ENCODE peak calls at places on chromosomes 13 and 19, in ten cellular contexts. U, G, Q, Y, V, X, D, B, W and N are unnamed samples.

GRCh38 chr19:5665781-5666513 is 14.4 kb downstream of the MICOS13 start:
- DNase-seq in G (no peak), B (no peak), X (no peak), Y (no peak), D (no peak), U (no peak), Q (no peak), W (no peak), V (no peak), N (no peak)

GRCh38 chr19:32041681-32042292 is 303.6 kb upstream of the ZNF507 start:
- DNase-seq in B (no peak), V (no peak), W (peak; percentile 27), D (peak; percentile 74), Q (no peak), X (no peak), G (no peak), U (no peak), Y (peak; percentile 66), N (no peak)

GRCh38 chr19:10091892-10092641 is 6.0 kb downstream of the SHFL start:
- DNase-seq in Q (no peak), V (no peak), X (peak; percentile 34), D (no peak), Y (no peak), U (no peak), B (no peak), W (no peak), G (no peak), N (no peak)

GRCh38 chr13:45878966-45879365 is 27.4 kb upstream of the SIAH3 start:
- DNase-seq in U (no peak), W (no peak), Q (no peak), B (no peak), D (no peak), G (no peak), X (no peak), Y (no peak), V (no peak), N (no peak)

GRCh38 chr13:102648046-102648445 is 46.8 kb downstream of the METTL21C start:
- DNase-seq in Q (no peak), X (no peak), G (no peak), V (no peak), W (no peak), U (no peak), B (no peak), Y (no peak), D (no peak), N (no peak)

GRCh38 chr19:2064788-2065524 is 13.9 kb upstream of the MKNK2 start:
- DNase-seq in V (no peak), Q (no peak), X (peak; percentile 95), U (no peak), W (no peak), G (no peak), B (no peak), D (no peak), Y (no peak), N (no peak)

GRCh38 chr19:36916991-36917390 is 859 bp downstream of the ZNF568 start:
- DNase-seq in U (no peak), W (no peak), G (no peak), D (no peak), X (no peak), Q (no peak), Y (no peak), B (no peak), V (peak; percentile 1), N (no peak)

GRCh38 chr13:91346848-91347211 is 657 bp upstream of the MIR17HG start:
- DNase-seq in G (peak; percentile 12), D (no peak), U (no peak), B (no peak), W (no peak), Q (peak; percentile 55), V (no peak), X (no peak), Y (peak; percentile 41), N (no peak)

GRCh38 chr13:28412981-28413380 is 81.9 kb downstream of the FLT1 start:
- DNase-seq in Y (no peak), B (no peak), W (peak; percentile 86), X (peak; percentile 46), U (no peak), V (no peak), Q (no peak), G (no peak), D (no peak), N (no peak)

GRCh38 chr13:109436055-109436622 is 350.2 kb downstream of the IRS2 start:
- DNase-seq in U (no peak), G (no peak), D (no peak), B (no peak), W (no peak), V (no peak), Y (no peak), X (no peak), Q (no peak), N (no peak)

GRCh38 chr13:67299072-67299635 is 69.0 kb upstream of the PCDH9 start:
- DNase-seq in G (no peak), X (no peak), Y (no peak), V (peak; percentile 36), B (no peak), W (no peak), U (no peak), Q (no peak), D (no peak), N (no peak)

GRCh38 chr19:14890616-14891379 is 4.9 kb upstream of the OR7A17 start:
- DNase-seq in U (no peak), V (no peak), D (no peak), X (no peak), G (no peak), Q (peak; percentile 37), B (no peak), W (peak; percentile 4), Y (no peak), N (no peak)

GRCh38 chr19:40703029-40703755 is 12.7 kb upstream of the NUMBL start:
- DNase-seq in Q (no peak), G (no peak), W (no peak), D (no peak), Y (no peak), U (no peak), B (no peak), V (no peak), X (no peak), N (no peak)

GRCh38 chr13:28510066-28510465 is 15.1 kb upstream of the FLT1 start:
- DNase-seq in B (no peak), V (no peak), Q (no peak), D (no peak), U (no peak), X (no peak), W (no peak), G (no peak), Y (no peak), N (no peak)

GRCh38 chr13:100363874-100364273 is 224.7 kb downstream of the GGACT start:
- DNase-seq in B (no peak), V (peak; percentile 65), Q (no peak), W (no peak), G (no peak), U (no peak), Y (no peak), D (no peak), X (no peak), N (no peak)

GRCh38 chr19:56823417-56823816 is 17.1 kb downstream of the PEG3 start:
- DNase-seq in W (no peak), X (no peak), V (no peak), G (no peak), U (no peak), D (no peak), Y (no peak), Q (no peak), B (no peak), N (no peak)

GRCh38 chr19:42323852-42324654 is 1.4 kb upstream of the MEGF8 start:
- DNase-seq in Q (no peak), W (no peak), V (no peak), U (no peak), B (no peak), G (no peak), Y (no peak), D (peak; percentile 73), X (no peak), N (no peak)

GRCh38 chr19:57192064-57192395 is 730 bp downstream of the ZNF264 start:
- DNase-seq in X (no peak), U (no peak), V (no peak), Y (no peak), Q (no peak), G (no peak), D (no peak), W (no peak), B (no peak), N (no peak)

GRCh38 chr13:74210693-74211393 is 76.6 kb upstream of the KLF12 start:
- DNase-seq in D (no peak), B (no peak), U (no peak), G (no peak), W (no peak), X (no peak), Y (no peak), V (peak; percentile 77), Q (no peak), N (no peak)

GRCh38 chr13:111458001-111458531 is 137.6 kb downstream of the TEX29 start:
- DNase-seq in U (no peak), Q (no peak), D (no peak), X (no peak), G (no peak), Y (no peak), B (no peak), W (no peak), V (no peak), N (no peak)

GRCh38 chr13:64992314-64992713 is 2237.8 kb downstream of the PCDH9 start:
- DNase-seq in B (no peak), U (no peak), V (no peak), W (no peak), X (no peak), Y (no peak), Q (no peak), G (no peak), D (no peak), N (no peak)

GRCh38 chr13:43804461-43805070 is 17.8 kb upstream of the ENOX1 start:
- DNase-seq in G (no peak), X (no peak), B (no peak), Y (no peak), V (no peak), W (peak; percentile 47), U (no peak), D (no peak), Q (peak; percentile 38), N (peak; percentile 52)